ENCODE peak calls at places on chromosomes 6 and 20, in five cellular contexts. F is brain microvascular endothelial cell; U is CD8-positive, alpha-beta T cell; O is hepatocyte; C is fibroblast of lung. T is an unnamed sample.

GRCh38 chr20:32231245-32231644 is 23.6 kb downstream of the POFUT1 start:
- DNase-seq in C (no peak), F (peak; percentile 26), U (no peak), O (no peak), T (no peak)

GRCh38 chr20:60510356-60510755 is 552.1 kb downstream of the CDH26 start:
- DNase-seq in C (no peak), U (no peak), O (no peak), F (no peak), T (no peak)

GRCh38 chr6:140230282-140230681 is 855.8 kb upstream of the CITED2 start:
- DNase-seq in C (no peak), F (no peak), U (no peak), O (peak; percentile 54), T (no peak)

GRCh38 chr20:33235696-33236095 is at the start of gene BPIFA1:
- DNase-seq in O (no peak), U (no peak), F (no peak), C (no peak), T (no peak)

GRCh38 chr6:121516331-121516730 is 80.9 kb downstream of the GJA1 start:
- DNase-seq in O (no peak), C (peak; percentile 87), F (peak; percentile 58), U (no peak), T (no peak)

GRCh38 chr6:152457949-152458624 is 179.1 kb downstream of the SYNE1 start:
- DNase-seq in C (no peak), U (no peak), O (no peak), F (no peak), T (no peak)

GRCh38 chr6:68967549-68968300 is 332.6 kb downstream of the ADGRB3 start:
- DNase-seq in U (peak; percentile 30), F (peak; percentile 31), O (peak; percentile 84), C (peak; percentile 26), T (peak; percentile 52)

GRCh38 chr6:16130437-16130891 is 1.6 kb downstream of the MYLIP start:
- DNase-seq in O (peak; percentile 28), C (no peak), U (no peak), F (no peak), T (no peak)

GRCh38 chr6:123321020-123321419 is 315.7 kb downstream of the TRDN start:
- DNase-seq in F (no peak), O (no peak), C (no peak), U (no peak), T (no peak)

DNA sequence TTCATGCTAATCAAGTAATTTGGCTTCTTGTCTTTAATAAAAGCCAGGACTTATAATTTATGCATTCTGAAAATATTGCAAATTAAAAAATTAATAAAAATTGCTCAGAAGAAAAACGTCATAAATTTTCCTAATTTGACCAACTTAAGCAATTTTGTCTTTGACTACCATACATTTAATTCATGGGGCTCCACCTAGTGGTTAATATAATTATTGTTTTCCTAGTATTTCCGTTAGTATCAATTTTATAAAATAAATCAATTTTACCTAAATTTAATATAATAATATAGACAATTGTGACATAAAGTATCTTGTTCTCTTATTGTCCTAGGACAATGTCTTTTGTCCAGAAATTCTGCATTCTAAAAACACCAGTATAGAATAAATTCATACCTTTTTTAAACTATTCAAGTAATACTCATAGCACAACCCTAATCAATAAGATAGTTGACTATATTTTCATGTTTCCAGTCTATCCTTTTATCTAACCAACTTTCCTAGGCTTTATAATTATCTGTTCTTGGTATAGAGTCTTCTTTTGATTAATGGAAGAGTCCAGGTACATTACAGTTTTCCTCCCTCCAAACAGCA is 319.9 kb downstream of the TRDN start:
- DNase-seq in U (no peak), F (no peak), C (peak; percentile 2), O (peak; percentile 28), T (no peak)
- TF ChIP-seq CTCF in U (peak; percentile 50), F (no peak), C (no peak), O (peak; percentile 73), T (peak; percentile 79)

GRCh38 chr20:3767434-3768341 is at the start of gene ADISSP:
- DNase-seq in U (peak; percentile 95), C (peak; percentile 96), O (peak; percentile 99), F (peak; percentile 97), T (peak; percentile 94)
- TF ChIP-seq CTCF in U (no peak), C (no peak), O (peak; percentile 18), F (peak; percentile 29), T (peak; percentile 13)

DNA sequence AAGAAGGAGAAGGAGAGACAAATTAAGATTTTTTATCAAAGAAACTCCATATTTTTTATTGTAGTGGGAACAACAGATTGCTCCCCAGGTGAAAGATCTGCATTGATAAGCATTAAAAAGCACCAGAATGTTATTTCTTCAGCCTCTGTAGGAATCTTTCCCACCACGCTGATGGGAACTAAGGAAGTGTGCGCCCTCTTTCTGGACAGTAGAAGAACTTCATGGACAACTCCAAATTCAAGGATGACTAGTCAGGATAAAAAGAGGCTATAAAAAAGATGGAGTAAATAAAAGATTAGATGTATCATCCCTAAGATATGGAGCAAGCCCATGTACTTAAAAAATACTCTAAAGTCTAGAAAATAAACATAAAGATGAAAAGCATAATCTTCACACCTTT is 45.8 kb upstream of the PAK5 start:
- DNase-seq in F (no peak), O (no peak), C (no peak), U (no peak), T (no peak)
- TF ChIP-seq CTCF in F (peak; percentile 19), O (peak; percentile 39), C (no peak), U (no peak), T (no peak)

DNA sequence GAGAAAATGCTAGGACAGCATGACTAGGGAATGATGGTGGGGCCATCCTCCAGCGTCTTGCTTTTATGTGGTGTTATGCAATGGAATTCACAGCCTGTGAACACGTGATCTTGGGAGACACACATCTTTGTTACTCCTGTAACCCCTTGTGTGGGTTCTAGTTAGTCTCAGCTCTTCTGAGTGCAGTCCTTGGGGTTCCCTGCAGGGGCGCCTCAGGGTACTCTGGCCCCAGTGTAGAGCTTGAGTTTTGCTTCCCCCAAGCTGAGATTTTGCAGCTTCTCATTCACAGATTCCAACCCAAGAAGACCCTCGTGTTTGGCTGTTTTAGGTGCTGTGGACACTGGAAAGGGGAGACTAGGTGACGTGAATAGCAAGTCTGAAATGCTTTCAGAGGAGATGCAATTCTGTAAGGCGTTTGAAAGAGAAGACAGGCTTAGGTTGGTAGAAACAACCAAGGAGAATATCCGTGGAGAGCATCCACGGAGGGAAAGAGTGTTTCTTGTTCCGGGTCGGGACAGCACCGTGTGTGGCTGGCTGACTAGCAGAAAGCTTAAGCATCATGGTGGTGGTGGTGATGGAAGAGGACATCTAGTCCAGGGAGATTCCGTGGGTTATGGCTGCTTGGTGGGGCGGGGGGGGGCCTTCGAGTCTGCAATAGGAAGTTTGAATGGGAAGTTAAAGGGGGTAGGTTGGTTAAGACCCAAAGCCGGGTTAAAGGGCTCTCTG is 30.1 kb downstream of the DUSP22 start:
- DNase-seq in U (no peak), C (no peak), O (no peak), F (no peak), T (no peak)
- TF ChIP-seq CTCF in U (no peak), C (no peak), O (no peak), F (no peak), T (no peak)

GRCh38 chr6:87237804-87238203 is 82.4 kb downstream of the ZNF292 start:
- DNase-seq in U (no peak), O (no peak), C (peak; percentile 28), F (no peak), T (no peak)
- TF ChIP-seq CTCF in U (peak; percentile 75), O (peak; percentile 47), C (peak; percentile 17), F (peak; percentile 30), T (peak; percentile 50)

DNA sequence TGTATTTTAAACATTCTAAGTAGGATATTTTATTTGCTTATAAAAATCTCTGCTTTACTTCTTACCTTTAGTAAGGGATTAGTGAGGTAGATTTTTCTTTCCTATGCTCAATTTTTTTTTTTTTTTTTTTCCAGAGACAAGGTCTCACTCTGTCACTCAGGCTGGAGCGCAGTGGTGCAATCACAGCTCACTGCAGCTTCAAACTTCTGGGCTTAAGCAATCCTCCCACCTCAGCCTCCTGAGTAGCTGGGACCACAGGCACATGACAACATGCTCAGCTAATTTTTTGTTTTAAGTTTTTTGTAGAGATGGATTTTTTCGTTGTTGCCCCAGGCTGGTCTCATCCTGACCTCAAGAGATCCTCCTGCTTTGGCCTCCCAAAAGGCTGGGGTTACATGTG is 58.9 kb upstream of the RREB1 start:
- DNase-seq in F (no peak), U (no peak), O (no peak), C (no peak), T (no peak)
- TF ChIP-seq CTCF in F (no peak), U (no peak), O (no peak), C (no peak), T (no peak)

GRCh38 chr6:142444800-142445405 is 143.1 kb downstream of the ADGRG6 start:
- DNase-seq in O (no peak), C (no peak), U (no peak), F (no peak), T (no peak)

GRCh38 chr6:142446576-142446975 is 144.8 kb downstream of the ADGRG6 start:
- DNase-seq in O (no peak), F (no peak), U (no peak), C (no peak), T (no peak)

GRCh38 chr6:142443102-142443501 is 141.3 kb downstream of the ADGRG6 start:
- DNase-seq in F (no peak), C (no peak), U (no peak), O (no peak), T (no peak)

GRCh38 chr6:142441716-142442115 is 139.9 kb downstream of the ADGRG6 start:
- DNase-seq in C (no peak), U (no peak), F (no peak), O (no peak), T (no peak)

GRCh38 chr6:142444388-142444787 is 142.6 kb downstream of the ADGRG6 start:
- DNase-seq in C (peak; percentile 16), U (no peak), F (no peak), O (no peak), T (no peak)
- TF ChIP-seq CTCF in C (no peak), U (no peak), F (no peak), O (no peak), T (no peak)

DNA sequence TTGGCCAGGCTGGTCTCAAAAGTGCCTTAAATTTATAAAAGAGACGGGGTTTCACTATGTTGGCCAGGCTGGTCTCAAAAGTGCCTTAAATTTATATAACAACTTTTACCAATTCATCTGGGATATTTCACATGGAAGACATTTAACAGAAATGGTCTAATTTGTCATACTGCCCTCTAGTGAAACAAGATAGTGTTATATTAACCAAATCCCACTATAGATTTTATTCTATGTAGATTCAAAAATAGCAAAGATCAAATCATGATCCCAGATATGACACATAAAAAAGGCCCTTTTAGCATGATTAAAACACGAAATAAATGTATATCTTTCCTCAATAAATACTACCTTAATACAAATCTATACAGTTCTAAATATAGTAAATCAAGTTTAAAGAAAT is 102.8 kb upstream of the TFAP2D start:
- DNase-seq in O (no peak), U (no peak), C (no peak), F (no peak), T (no peak)
- TF ChIP-seq CTCF in O (peak; percentile 35), U (no peak), C (no peak), F (no peak), T (peak; percentile 26)

T was measured in progenitor cell of endocrine pancreas.